ENCODE peak calls at places on chromosomes 6 and 20, in four cellular contexts. Y is WERI-Rb-1; C is CD4-positive, CD25-positive, alpha-beta regulatory T cell; P is uterus. N is an unnamed sample. For H3K27me3, the result is how much of the 10 kb centered on the place peaks cover.

GRCh38 chr20:58718121-58718563 is 25.5 kb downstream of the NPEPL1 start:
- DNase-seq in P (peak), Y (no peak), C (no peak), N (no peak)

GRCh38 chr20:51366155-51366886 is 176.2 kb downstream of the NFATC2 start:
- DNase-seq in C (no peak), Y (no peak), P (peak), N (no peak)

GRCh38 chr6:168301648-168302398 is 17.8 kb downstream of the DACT2 start:
- DNase-seq in Y (no peak), C (no peak), P (no peak), N (no peak)

GRCh38 chr6:168441434-168442391 is 729 bp downstream of the SMOC2 start:
- DNase-seq in C (no peak), P (peak), Y (no peak), N (no peak)

GRCh38 chr6:170281331-170282292 is 9.3 kb downstream of the DLL1 start:
- DNase-seq in P (no peak), Y (no peak), C (no peak), N (no peak)

GRCh38 chr6:145977881-145978280 is 13.7 kb upstream of the SHPRH start:
- DNase-seq in Y (peak), P (no peak), C (no peak), N (no peak)

GRCh38 chr6:27604986-27605385 is 132.1 kb upstream of the ZNF184 start:
- DNase-seq in P (no peak), C (no peak), Y (no peak), N (no peak)

GRCh38 chr20:48862279-48862678 is 34.5 kb upstream of the PREX1 start:
- DNase-seq in Y (no peak), C (no peak), P (no peak), N (no peak)

GRCh38 chr6:52183131-52183530 is 3.0 kb upstream of the IL17A start:
- DNase-seq in Y (no peak), C (no peak), P (no peak), N (no peak)

GRCh38 chr20:45230631-45231030 is 9.5 kb downstream of the SEMG2 start:
- DNase-seq in Y (no peak), C (no peak), P (no peak), N (no peak)

GRCh38 chr6:158048589-158048988 is 66.9 kb downstream of the SYNJ2 start:
- DNase-seq in C (no peak), Y (no peak), P (no peak), N (no peak)

GRCh38 chr6:30450908-30451818 is 38.1 kb upstream of the HLA-E start:
- DNase-seq in Y (no peak), C (peak), P (no peak), N (peak)

GRCh38 chr6:5512422-5512821 is 251.1 kb downstream of the FARS2 start:
- DNase-seq in P (no peak), C (no peak), Y (no peak), N (no peak)

GRCh38 chr6:138538390-138539031 is 39.2 kb upstream of the NHSL1 start:
- DNase-seq in P (no peak), C (no peak), Y (no peak), N (no peak)

GRCh38 chr20:13342469-13343242 is 121.6 kb downstream of the ISM1 start:
- DNase-seq in C (no peak), Y (no peak), P (no peak), N (no peak)

GRCh38 chr6:56407883-56408282 is 160.5 kb upstream of the COL21A1 start:
- DNase-seq in P (no peak), C (no peak), Y (no peak), N (no peak)

GRCh38 chr20:8144282-8145245 is 12.5 kb downstream of the PLCB1 start:
- DNase-seq in Y (no peak), P (no peak), C (no peak), N (no peak)

GRCh38 chr20:11791316-11792228 is 126.1 kb upstream of the BTBD3 start:
- DNase-seq in P (no peak), C (no peak), Y (no peak), N (no peak)

GRCh38 chr6:136069119-136069518 is 181.0 kb downstream of the MTFR2 start:
- DNase-seq in Y (no peak), C (no peak), P (no peak), N (no peak)

GRCh38 chr6:108666656-108667260 is 106.0 kb downstream of the FOXO3 start:
- DNase-seq in Y (no peak), C (no peak), P (no peak), N (no peak)

GRCh38 chr6:105616521-105616920 is 213.6 kb upstream of the PREP start:
- DNase-seq in C (no peak), P (no peak), Y (no peak), N (no peak)

GRCh38 chr6:96794980-96795379 is 42.3 kb downstream of the GPR63 start:
- DNase-seq in C (no peak), P (no peak), Y (no peak), N (no peak)

GRCh38 chr6:109768485-109768884 is 77.4 kb downstream of the FIG4 start:
- DNase-seq in P (no peak), C (no peak), Y (no peak), N (no peak)

GRCh38 chr6:43911625-43912577 is 141.9 kb downstream of the VEGFA start:
- DNase-seq in Y (no peak), P (no peak), C (no peak), N (no peak)

GRCh38 chr6:55758156-55758942 is 117.0 kb downstream of the BMP5 start:
- DNase-seq in Y (no peak), P (no peak), C (no peak), N (no peak)

GRCh38 chr20:51169813-51170212 is 146.9 kb upstream of the KCNG1 start:
- DNase-seq in Y (no peak), C (no peak), P (no peak), N (no peak)

GRCh38 chr6:81331526-81331925 is 421.0 kb downstream of the TENT5A start:
- DNase-seq in P (no peak), Y (no peak), C (no peak), N (no peak)

GRCh38 chr6:168210239-168211107 is 109.1 kb downstream of the DACT2 start:
- DNase-seq in C (no peak), Y (no peak), P (no peak), N (no peak)

GRCh38 chr6:50330963-50331362 is 281.2 kb upstream of the DEFB112 start:
- DNase-seq in P (no peak), C (no peak), Y (no peak), N (no peak)

GRCh38 chr6:30515106-30515505 is 25.8 kb downstream of the HLA-E start:
- DNase-seq in C (no peak), Y (no peak), P (no peak), N (peak)

GRCh38 chr6:41509596-41509995 is 36.6 kb upstream of the FOXP4 start:
- DNase-seq in P (no peak), Y (no peak), C (no peak), N (no peak)

GRCh38 chr6:41512146-41512701 is 34.0 kb upstream of the FOXP4 start:
- DNase-seq in P (no peak), Y (no peak), C (no peak), N (no peak)

GRCh38 chr6:41508479-41508878 is 37.7 kb upstream of the FOXP4 start:
- DNase-seq in P (no peak), C (no peak), Y (no peak), N (no peak)

GRCh38 chr6:41515995-41516394 is 30.2 kb upstream of the FOXP4 start:
- DNase-seq in Y (no peak), C (no peak), P (no peak), N (no peak)

GRCh38 chr6:41511443-41512060 is 34.6 kb upstream of the FOXP4 start:
- DNase-seq in Y (no peak), C (no peak), P (no peak), N (no peak)
- H3K27me3 ChIP-seq in Y (under half), C (under half), P (under half), N (under half)

DNA sequence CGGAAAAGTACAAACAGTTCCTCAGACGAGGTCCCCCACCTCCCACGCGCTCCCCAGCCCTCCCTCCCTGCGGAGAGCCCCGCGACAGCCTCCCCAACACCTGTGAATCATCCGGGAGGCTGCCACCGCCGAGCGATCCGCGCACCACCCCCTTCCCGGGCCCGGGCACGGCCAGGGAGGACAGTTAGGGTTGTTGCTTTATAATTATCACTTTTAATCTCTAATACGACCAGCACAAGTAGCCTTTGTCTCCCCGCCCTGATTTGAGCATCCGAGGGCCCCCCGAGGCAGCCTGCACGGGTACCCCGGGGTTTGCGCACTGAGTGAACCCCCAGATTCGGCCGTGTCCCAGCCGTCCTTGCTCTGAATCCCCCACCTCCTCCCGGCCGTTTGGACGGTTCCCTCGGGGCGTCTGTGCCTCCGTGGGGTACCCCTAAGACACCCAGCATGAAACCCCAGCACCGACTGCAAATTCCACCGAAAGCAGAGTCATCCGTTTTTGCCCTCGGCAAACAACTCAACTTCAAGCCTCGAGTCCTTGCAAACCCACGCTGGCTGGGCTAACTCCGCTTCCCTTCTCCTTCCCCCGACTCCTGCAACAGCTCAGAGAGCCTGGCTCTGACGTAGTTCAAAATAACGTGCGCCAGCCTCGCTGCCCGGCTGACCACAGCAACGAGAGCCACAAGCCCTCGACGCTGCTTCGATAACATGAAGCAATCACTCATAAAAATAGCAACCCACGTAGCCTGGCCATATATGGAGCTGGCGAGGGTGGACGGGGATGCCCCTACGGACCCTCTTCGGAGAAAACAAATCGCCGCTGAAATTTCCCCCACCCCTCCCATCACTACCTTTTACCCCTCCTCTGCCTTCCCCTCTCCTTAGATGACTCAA is 866 bp upstream of the SNAP25 start:
- DNase-seq in P (peak), C (no peak), Y (peak), N (no peak)
- H3K27me3 ChIP-seq in P (under half), C (under half), Y (under half), N (under half)

GRCh38 chr6:98836025-98836961 is 1.9 kb downstream of the POU3F2 start:
- DNase-seq in P (no peak), C (no peak), Y (no peak), N (no peak)

GRCh38 chr6:98833101-98834059 is 994 bp upstream of the POU3F2 start:
- DNase-seq in C (no peak), Y (peak), P (no peak), N (no peak)

GRCh38 chr6:98832282-98833100 is 1.9 kb upstream of the POU3F2 start:
- DNase-seq in Y (peak), C (no peak), P (peak), N (no peak)

GRCh38 chr6:98835149-98836024 is 1.0 kb downstream of the POU3F2 start:
- DNase-seq in P (no peak), Y (peak), C (no peak), N (no peak)

DNA sequence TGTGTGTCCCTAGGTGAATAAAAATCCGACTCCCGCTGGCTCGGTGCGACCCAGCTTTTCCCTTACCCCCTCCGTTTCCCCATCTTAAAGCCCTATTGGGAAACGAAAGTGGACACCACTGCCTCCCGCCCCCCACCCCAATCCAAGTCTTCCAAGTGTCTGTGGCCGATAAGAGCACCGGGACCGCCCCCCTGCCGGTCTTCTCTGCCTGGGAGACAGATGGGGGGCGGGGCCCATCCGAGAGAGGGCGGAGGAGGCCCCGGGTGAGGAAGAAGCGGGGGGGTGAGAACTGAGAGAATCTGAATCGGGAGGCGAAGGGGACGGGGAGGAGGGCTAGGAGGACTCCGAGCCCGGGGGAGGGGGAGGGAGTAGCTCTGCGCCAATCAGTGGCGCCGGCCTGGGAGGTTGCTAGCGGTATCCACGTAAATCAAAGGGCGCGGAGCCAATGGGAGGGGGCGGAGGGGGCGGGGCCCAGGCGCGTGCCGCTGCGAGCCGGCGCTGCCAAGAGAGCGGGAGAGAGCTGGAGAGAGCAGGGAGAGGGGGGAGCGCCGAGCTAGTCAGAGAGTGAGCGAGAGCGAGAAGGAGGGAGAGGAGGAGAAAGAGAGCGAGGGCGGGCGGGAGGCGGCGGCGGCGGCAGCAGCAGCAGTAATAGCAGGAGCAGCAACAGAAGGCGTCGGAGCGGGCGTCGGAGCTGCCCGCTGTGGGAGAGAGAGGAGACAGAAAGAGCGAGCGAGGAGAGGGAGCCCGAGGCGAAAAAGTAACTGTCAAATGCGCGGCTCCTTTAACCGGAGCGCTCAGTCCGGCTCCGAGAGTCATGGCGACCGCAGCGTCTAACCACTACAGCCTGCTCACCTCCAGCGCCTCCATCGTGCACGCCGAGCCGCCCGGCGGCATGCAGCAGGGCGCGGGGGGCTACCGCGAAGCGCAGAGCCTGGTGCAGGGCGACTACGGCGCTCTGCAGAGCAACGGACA is at the start of gene POU3F2:
- DNase-seq in C (peak), P (peak), Y (peak), N (peak)
- H3K27me3 ChIP-seq in C (under half), P (under half), Y (half or more), N (half or more)

GRCh38 chr6:1388927-1389790 is at the start of gene FOXF2:
- DNase-seq in Y (no peak), C (no peak), P (no peak), N (no peak)
- H3K27me3 ChIP-seq in Y (half or more), C (under half), P (under half), N (under half)

GRCh38 chr6:165660881-165661415 is 2.1 kb downstream of the PDE10A start:
- DNase-seq in C (no peak), Y (no peak), P (no peak), N (no peak)

GRCh38 chr6:165662671-165663282 is at the start of gene PDE10A:
- DNase-seq in Y (peak), C (no peak), P (peak), N (no peak)

GRCh38 chr6:165662041-165662491 is 975 bp downstream of the PDE10A start:
- DNase-seq in C (no peak), Y (no peak), P (no peak), N (no peak)

GRCh38 chr6:165659945-165660862 is 2.8 kb downstream of the PDE10A start:
- DNase-seq in C (no peak), P (no peak), Y (no peak), N (no peak)

GRCh38 chr6:165661416-165662001 is 1.5 kb downstream of the PDE10A start:
- DNase-seq in P (no peak), C (no peak), Y (no peak), N (no peak)
- H3K27me3 ChIP-seq in P (under half), C (under half), Y (half or more), N (under half)

GRCh38 chr6:163083141-163083540 is 331.4 kb upstream of the QKI start:
- DNase-seq in Y (no peak), P (no peak), C (no peak), N (no peak)

GRCh38 chr6:163086563-163086895 is 328.0 kb upstream of the QKI start:
- DNase-seq in P (no peak), Y (no peak), C (no peak), N (no peak)

GRCh38 chr6:163085861-163086562 is 328.5 kb upstream of the QKI start:
- DNase-seq in C (no peak), P (no peak), Y (no peak), N (no peak)

GRCh38 chr6:163085426-163085825 is 329.1 kb upstream of the QKI start:
- DNase-seq in P (no peak), Y (no peak), C (no peak), N (no peak)

DNA sequence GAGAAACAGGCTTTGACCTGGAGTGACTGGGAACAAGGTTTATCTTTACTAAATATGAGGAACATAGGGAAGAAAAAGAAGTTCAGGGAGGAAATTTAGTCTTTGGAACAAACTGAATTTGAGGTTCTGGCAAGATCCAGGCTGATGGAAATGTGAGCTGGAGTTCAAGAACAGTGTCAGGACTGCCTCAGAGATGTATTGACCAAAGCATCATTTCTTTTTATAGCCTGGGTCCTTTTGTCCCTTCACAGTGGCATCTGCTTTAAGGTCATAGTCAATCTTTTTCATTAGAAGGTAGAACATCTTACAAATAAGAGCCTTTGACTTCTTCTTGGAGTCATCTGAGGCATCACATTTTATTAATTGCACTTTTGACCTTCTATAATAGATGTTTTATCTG is 326.5 kb upstream of the QKI start:
- DNase-seq in P (no peak), Y (no peak), C (no peak), N (no peak)
- H3K27me3 ChIP-seq in P (under half), Y (under half), C (under half), N (under half)

DNA sequence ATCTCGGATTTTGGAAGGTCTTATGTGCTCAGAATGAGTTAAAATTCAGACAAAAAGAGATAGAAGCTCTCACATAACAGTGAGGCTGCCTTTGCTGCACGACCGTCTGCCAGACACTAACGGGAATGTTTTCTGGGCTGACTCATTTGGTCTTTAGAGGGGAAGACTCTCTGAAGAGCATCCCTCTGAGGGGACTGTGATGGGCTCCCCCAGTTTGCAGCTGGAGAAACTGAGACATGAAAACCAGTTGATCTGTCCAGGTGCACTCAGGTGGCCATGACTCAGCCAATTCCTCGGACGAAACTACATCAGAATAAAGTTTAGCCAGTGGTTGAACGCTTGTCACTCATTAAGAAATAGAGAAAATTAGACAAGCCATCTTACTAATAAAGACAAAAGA is 153.9 kb downstream of the RNASET2 start:
- DNase-seq in Y (no peak), P (no peak), C (no peak), N (no peak)
- H3K27me3 ChIP-seq in Y (under half), P (under half), C (under half), N (under half)

DNA sequence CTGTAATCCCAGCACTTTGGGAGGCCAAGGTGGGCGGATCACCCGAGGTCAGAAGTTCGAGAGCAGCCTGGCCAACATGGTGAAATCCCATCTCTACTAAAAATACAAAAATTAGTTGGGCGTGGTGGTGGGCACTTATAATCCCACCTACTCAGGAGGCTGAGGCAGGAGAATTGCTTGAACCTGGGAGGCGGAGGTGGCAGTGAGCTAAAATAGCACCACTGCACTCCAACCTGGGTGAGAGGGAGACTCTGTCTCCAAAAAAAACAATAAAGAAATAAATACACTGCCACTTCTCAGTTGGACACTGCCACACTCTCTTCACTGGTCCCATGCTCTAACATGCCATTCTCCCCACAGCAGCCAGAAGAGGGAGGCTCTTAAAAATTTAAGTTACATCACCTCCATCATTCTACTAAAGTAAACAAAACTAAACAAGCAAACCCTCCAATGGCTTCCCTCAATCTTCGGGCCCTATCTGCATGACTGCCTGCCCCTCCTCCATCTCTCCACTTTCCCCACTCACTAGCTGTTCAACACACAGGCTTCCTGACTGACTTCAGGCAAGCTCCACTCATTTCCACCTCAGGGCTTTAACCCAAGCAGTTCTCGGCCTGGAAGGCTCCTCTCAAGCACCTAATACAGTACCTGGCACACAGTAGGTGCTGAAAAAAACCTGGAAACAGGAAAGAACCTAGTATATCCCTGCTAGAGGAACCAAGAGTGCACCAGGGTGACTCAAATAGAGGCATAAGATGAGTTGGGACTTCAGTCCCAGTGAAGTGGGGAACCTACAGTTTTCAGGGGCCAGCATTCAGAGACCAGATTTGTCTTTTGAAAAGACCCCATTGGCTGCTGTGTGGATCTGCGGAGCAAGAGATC is 3.0 kb downstream of the AHCY start:
- DNase-seq in Y (no peak), C (no peak), P (no peak), N (no peak)
- H3K27me3 ChIP-seq in Y (under half), C (under half), P (under half), N (under half)